ENCODE peak calls at places on chromosome 20, in eight cellular contexts. One of them, this sample, is unnamed.

GRCh38 chr20:35009665-35010328 is 54.1 kb downstream of the MYH7B start:
- DNase-seq in GM20000: no peak
- DNase-seq in stimulated activated CD4-positive, alpha-beta T cell treated with anti-CD3 and anti-CD28 coated beads, Interleukin-4, amount 100 ng/mL, for 24 hours: no peak
- DNase-seq in HuH-7: no peak
- DNase-seq in T follicular helper cell: no peak
- DNase-seq in NCI-H774: no peak
- DNase-seq in KG1: no peak
- DNase-seq in prostate gland: no peak
- DNase-seq in this sample: no peak

GRCh38 chr20:12237772-12238171 is 320.1 kb downstream of the BTBD3 start:
- DNase-seq in GM20000: no peak
- DNase-seq in stimulated activated CD4-positive, alpha-beta T cell treated with anti-CD3 and anti-CD28 coated beads, Interleukin-4, amount 100 ng/mL, for 24 hours: no peak
- DNase-seq in HuH-7: no peak
- DNase-seq in T follicular helper cell: no peak
- DNase-seq in NCI-H774: no peak
- DNase-seq in KG1: no peak
- DNase-seq in prostate gland: no peak
- DNase-seq in this sample: no peak

GRCh38 chr20:60677819-60678218 is 574.2 kb upstream of the CDH4 start:
- DNase-seq in GM20000: no peak
- DNase-seq in stimulated activated CD4-positive, alpha-beta T cell treated with anti-CD3 and anti-CD28 coated beads, Interleukin-4, amount 100 ng/mL, for 24 hours: no peak
- DNase-seq in HuH-7: no peak
- DNase-seq in T follicular helper cell: no peak
- DNase-seq in NCI-H774: no peak
- DNase-seq in KG1: no peak
- DNase-seq in prostate gland: no peak
- DNase-seq in this sample: no peak

GRCh38 chr20:63893999-63894357 is 948 bp upstream of the DNAJC5 start:
- DNase-seq in GM20000: no peak
- DNase-seq in stimulated activated CD4-positive, alpha-beta T cell treated with anti-CD3 and anti-CD28 coated beads, Interleukin-4, amount 100 ng/mL, for 24 hours: no peak
- DNase-seq in HuH-7: no peak
- DNase-seq in T follicular helper cell: no peak
- DNase-seq in NCI-H774: no peak
- DNase-seq in KG1: no peak
- DNase-seq in prostate gland: no peak
- DNase-seq in this sample: no peak

GRCh38 chr20:31907046-31907445 is 36.6 kb downstream of the TTLL9 start:
- DNase-seq in GM20000: no peak
- DNase-seq in stimulated activated CD4-positive, alpha-beta T cell treated with anti-CD3 and anti-CD28 coated beads, Interleukin-4, amount 100 ng/mL, for 24 hours: no peak
- DNase-seq in HuH-7: no peak
- DNase-seq in T follicular helper cell: no peak
- DNase-seq in NCI-H774: no peak
- DNase-seq in KG1: no peak
- DNase-seq in prostate gland: no peak
- DNase-seq in this sample: no peak

GRCh38 chr20:49385471-49385870 is 97.0 kb downstream of the KCNB1 start:
- DNase-seq in GM20000: peak
- DNase-seq in stimulated activated CD4-positive, alpha-beta T cell treated with anti-CD3 and anti-CD28 coated beads, Interleukin-4, amount 100 ng/mL, for 24 hours: no peak
- DNase-seq in HuH-7: no peak
- DNase-seq in T follicular helper cell: no peak
- DNase-seq in NCI-H774: peak
- DNase-seq in KG1: no peak
- DNase-seq in prostate gland: no peak
- DNase-seq in this sample: peak

GRCh38 chr20:57612436-57612835 is 7.8 kb downstream of the ZBP1 start:
- DNase-seq in GM20000: no peak
- DNase-seq in stimulated activated CD4-positive, alpha-beta T cell treated with anti-CD3 and anti-CD28 coated beads, Interleukin-4, amount 100 ng/mL, for 24 hours: no peak
- DNase-seq in HuH-7: no peak
- DNase-seq in T follicular helper cell: no peak
- DNase-seq in NCI-H774: no peak
- DNase-seq in KG1: no peak
- DNase-seq in prostate gland: no peak
- DNase-seq in this sample: no peak

GRCh38 chr20:36384022-36384619 is 78.0 kb downstream of the DLGAP4 start:
- DNase-seq in GM20000: peak
- DNase-seq in stimulated activated CD4-positive, alpha-beta T cell treated with anti-CD3 and anti-CD28 coated beads, Interleukin-4, amount 100 ng/mL, for 24 hours: peak
- DNase-seq in HuH-7: peak
- DNase-seq in T follicular helper cell: peak
- DNase-seq in NCI-H774: no peak
- DNase-seq in KG1: peak
- DNase-seq in prostate gland: no peak
- DNase-seq in this sample: no peak

GRCh38 chr20:64273109-64273508 is 17.6 kb downstream of the PCMTD2 start:
- DNase-seq in GM20000: no peak
- DNase-seq in stimulated activated CD4-positive, alpha-beta T cell treated with anti-CD3 and anti-CD28 coated beads, Interleukin-4, amount 100 ng/mL, for 24 hours: no peak
- DNase-seq in HuH-7: no peak
- DNase-seq in T follicular helper cell: no peak
- DNase-seq in NCI-H774: no peak
- DNase-seq in KG1: no peak
- DNase-seq in prostate gland: no peak
- DNase-seq in this sample: no peak

This sample was measured in NCI-H1105 treated with DMSO at 0.1 percent for 48 hours.